ENCODE peak calls at places on chromosomes 2 and 18, in four cellular contexts. U, J, S and N are unnamed samples.

GRCh38 chr2:160251566-160251965 is 51.5 kb upstream of the ITGB6 start:
- DNase-seq in U (no peak), J (no peak), S (no peak), N (peak)

GRCh38 chr2:196464311-196464710 is 175.2 kb upstream of the CCDC150 start:
- DNase-seq in U (no peak), J (no peak), S (no peak), N (peak)

GRCh38 chr2:26770986-26771586 is 7.0 kb downstream of the SLC35F6 start:
- DNase-seq in U (no peak), J (peak), S (peak), N (peak)

GRCh38 chr2:189440947-189441708 is at the start of gene WDR75:
- DNase-seq in U (peak), J (peak), S (peak), N (peak)

GRCh38 chr18:61554946-61555361 is 221.7 kb downstream of the CDH20 start:
- DNase-seq in U (no peak), J (no peak), S (no peak), N (no peak)

GRCh38 chr2:234033174-234033573 is 17.3 kb upstream of the SPP2 start:
- DNase-seq in U (no peak), J (no peak), S (no peak), N (no peak)

GRCh38 chr2:50591642-50592041 is 440.3 kb downstream of the NRXN1 start:
- DNase-seq in U (no peak), J (no peak), S (peak), N (no peak)

GRCh38 chr2:241603686-241604085 is 33.3 kb downstream of the THAP4 start:
- DNase-seq in U (no peak), J (no peak), S (no peak), N (no peak)

GRCh38 chr2:16386000-16386399 is 279.6 kb downstream of the CYRIA start:
- DNase-seq in U (no peak), J (no peak), S (no peak), N (no peak)

GRCh38 chr18:36338420-36338933 is 41.0 kb downstream of the FHOD3 start:
- DNase-seq in U (no peak), J (no peak), S (no peak), N (peak)

GRCh38 chr18:70457223-70457622 is 168.4 kb downstream of the SOCS6 start:
- DNase-seq in U (no peak), J (no peak), S (no peak), N (no peak)

GRCh38 chr2:126650994-126651393 is 5.0 kb upstream of the GYPC start:
- DNase-seq in U (no peak), J (no peak), S (no peak), N (no peak)

GRCh38 chr2:70442301-70443077 is 111.1 kb downstream of the TGFA start:
- DNase-seq in U (no peak), J (no peak), S (no peak), N (no peak)

GRCh38 chr2:121617042-121617599 is 32.1 kb downstream of the CLASP1 start:
- DNase-seq in U (no peak), J (no peak), S (no peak), N (no peak)

GRCh38 chr2:64695656-64696310 is 42.1 kb upstream of the SERTAD2 start:
- DNase-seq in U (no peak), J (no peak), S (no peak), N (no peak)

GRCh38 chr18:8786766-8787670 is 81.7 kb downstream of the MTCL1 start:
- DNase-seq in U (no peak), J (no peak), S (no peak), N (no peak)

GRCh38 chr2:88694015-88694414 is 2.5 kb downstream of the RPIA start:
- DNase-seq in U (no peak), J (no peak), S (no peak), N (peak)

GRCh38 chr2:43082111-43082877 is 144.1 kb downstream of the ZFP36L2 start:
- DNase-seq in U (no peak), J (peak), S (no peak), N (peak)

GRCh38 chr2:115194623-115195022 is 752.2 kb downstream of the DPP10 start:
- DNase-seq in U (no peak), J (no peak), S (no peak), N (no peak)

GRCh38 chr2:22329097-22329716 is 1055.8 kb upstream of the KLHL29 start:
- DNase-seq in U (no peak), J (no peak), S (no peak), N (no peak)

GRCh38 chr2:176092270-176093144 is at the start of gene HOXD13:
- DNase-seq in U (no peak), J (no peak), S (no peak), N (no peak)

GRCh38 chr2:224584768-224585204 is 377 bp downstream of the CUL3 start:
- DNase-seq in U (no peak), J (no peak), S (no peak), N (peak)

GRCh38 chr2:57850415-57851130 is 196.0 kb upstream of the VRK2 start:
- DNase-seq in U (no peak), J (no peak), S (no peak), N (no peak)

GRCh38 chr18:45836242-45837215 is 11.1 kb downstream of the SIGLEC15 start:
- DNase-seq in U (no peak), J (no peak), S (no peak), N (no peak)

GRCh38 chr2:99481527-99481926 is 8.3 kb downstream of the REV1 start:
- DNase-seq in U (no peak), J (no peak), S (no peak), N (no peak)

GRCh38 chr2:55585451-55586079 is 31.9 kb downstream of the PPP4R3B start:
- DNase-seq in U (no peak), J (peak), S (no peak), N (peak)

GRCh38 chr2:68203587-68203986 is 45.9 kb downstream of the PNO1 start:
- DNase-seq in U (no peak), J (no peak), S (no peak), N (no peak)

GRCh38 chr2:151721161-151721560 is 13.1 kb downstream of the NEB start:
- DNase-seq in U (no peak), J (no peak), S (no peak), N (no peak)

GRCh38 chr2:25251461-25252273 is 83.3 kb upstream of the POMC start:
- DNase-seq in U (no peak), J (no peak), S (no peak), N (peak)

GRCh38 chr2:9091819-9092218 is 88.3 kb upstream of the MBOAT2 start:
- DNase-seq in U (no peak), J (no peak), S (no peak), N (no peak)

GRCh38 chr2:232363784-232364615 is 14.6 kb upstream of the ALPP start:
- DNase-seq in U (no peak), J (no peak), S (no peak), N (peak)